ENCODE peak calls at places on chromosomes 1 and 21, in nine cellular contexts. One of them, this sample, is unnamed.

GRCh38 chr1:154442006-154442740 is 37.0 kb downstream of the IL6R start:
- DNase-seq in ascending aorta: no peak
- DNase-seq in CD8-positive, alpha-beta memory T cell: no peak
- DNase-seq in BE2C: no peak
- DNase-seq in CD4-positive, CD25-positive, alpha-beta regulatory T cell: no peak
- DNase-seq in CD8-positive, alpha-beta T cell: no peak
- DNase-seq in GM23338: peak; percentile 54
- DNase-seq in thyroid gland: no peak
- DNase-seq in effector memory CD4-positive, alpha-beta T cell: no peak
- DNase-seq in this sample: no peak

GRCh38 chr21:45588086-45588825 is 46.0 kb upstream of the SLC19A1 start:
- DNase-seq in ascending aorta: no peak
- DNase-seq in CD8-positive, alpha-beta memory T cell: no peak
- DNase-seq in BE2C: no peak
- DNase-seq in CD4-positive, CD25-positive, alpha-beta regulatory T cell: no peak
- DNase-seq in CD8-positive, alpha-beta T cell: no peak
- DNase-seq in GM23338: no peak
- DNase-seq in thyroid gland: no peak
- DNase-seq in effector memory CD4-positive, alpha-beta T cell: no peak
- DNase-seq in this sample: no peak

GRCh38 chr21:45596704-45597318 is 46.7 kb upstream of the PCBP3 start:
- DNase-seq in ascending aorta: no peak
- DNase-seq in CD8-positive, alpha-beta memory T cell: peak; percentile 77
- DNase-seq in BE2C: peak; percentile 88
- DNase-seq in CD4-positive, CD25-positive, alpha-beta regulatory T cell: peak; percentile 80
- DNase-seq in CD8-positive, alpha-beta T cell: peak; percentile 89
- DNase-seq in GM23338: peak; percentile 91
- DNase-seq in thyroid gland: peak; percentile 84
- DNase-seq in effector memory CD4-positive, alpha-beta T cell: peak; percentile 74
- DNase-seq in this sample: no peak

GRCh38 chr1:181101581-181102226 is 13.2 kb downstream of the IER5 start:
- DNase-seq in ascending aorta: no peak
- DNase-seq in CD8-positive, alpha-beta memory T cell: no peak
- DNase-seq in BE2C: no peak
- DNase-seq in CD4-positive, CD25-positive, alpha-beta regulatory T cell: no peak
- DNase-seq in CD8-positive, alpha-beta T cell: no peak
- DNase-seq in GM23338: peak; percentile 93
- DNase-seq in thyroid gland: no peak
- DNase-seq in effector memory CD4-positive, alpha-beta T cell: no peak
- DNase-seq in this sample: no peak

GRCh38 chr1:151193856-151194255 is 3.9 kb upstream of the VPS72 start:
- DNase-seq in ascending aorta: no peak
- DNase-seq in CD8-positive, alpha-beta memory T cell: no peak
- DNase-seq in BE2C: no peak
- DNase-seq in CD4-positive, CD25-positive, alpha-beta regulatory T cell: no peak
- DNase-seq in CD8-positive, alpha-beta T cell: no peak
- DNase-seq in GM23338: no peak
- DNase-seq in thyroid gland: no peak
- DNase-seq in effector memory CD4-positive, alpha-beta T cell: no peak
- DNase-seq in this sample: no peak

GRCh38 chr1:109300650-109301151 is 6.1 kb downstream of the MYBPHL start:
- DNase-seq in ascending aorta: no peak
- DNase-seq in CD8-positive, alpha-beta memory T cell: no peak
- DNase-seq in BE2C: no peak
- DNase-seq in CD4-positive, CD25-positive, alpha-beta regulatory T cell: no peak
- DNase-seq in CD8-positive, alpha-beta T cell: no peak
- DNase-seq in GM23338: no peak
- DNase-seq in thyroid gland: no peak
- DNase-seq in effector memory CD4-positive, alpha-beta T cell: no peak
- DNase-seq in this sample: no peak

GRCh38 chr1:150626150-150626549 is 3.3 kb downstream of the ENSA start:
- DNase-seq in ascending aorta: no peak
- DNase-seq in CD8-positive, alpha-beta memory T cell: no peak
- DNase-seq in BE2C: no peak
- DNase-seq in CD4-positive, CD25-positive, alpha-beta regulatory T cell: no peak
- DNase-seq in CD8-positive, alpha-beta T cell: no peak
- DNase-seq in GM23338: no peak
- DNase-seq in thyroid gland: no peak
- DNase-seq in effector memory CD4-positive, alpha-beta T cell: no peak
- DNase-seq in this sample: no peak

GRCh38 chr1:98084188-98084587 is 163.4 kb upstream of the DPYD start:
- DNase-seq in ascending aorta: no peak
- DNase-seq in CD8-positive, alpha-beta memory T cell: no peak
- DNase-seq in BE2C: no peak
- DNase-seq in CD4-positive, CD25-positive, alpha-beta regulatory T cell: no peak
- DNase-seq in CD8-positive, alpha-beta T cell: no peak
- DNase-seq in GM23338: no peak
- DNase-seq in thyroid gland: no peak
- DNase-seq in effector memory CD4-positive, alpha-beta T cell: no peak
- DNase-seq in this sample: no peak

GRCh38 chr1:183403386-183403957 is 14.7 kb downstream of the NMNAT2 start:
- DNase-seq in ascending aorta: no peak
- DNase-seq in CD8-positive, alpha-beta memory T cell: no peak
- DNase-seq in BE2C: no peak
- DNase-seq in CD4-positive, CD25-positive, alpha-beta regulatory T cell: no peak
- DNase-seq in CD8-positive, alpha-beta T cell: no peak
- DNase-seq in GM23338: peak; percentile 86
- DNase-seq in thyroid gland: no peak
- DNase-seq in effector memory CD4-positive, alpha-beta T cell: no peak
- DNase-seq in this sample: no peak

GRCh38 chr1:198764748-198765147 is 125.9 kb downstream of the PTPRC start:
- DNase-seq in ascending aorta: no peak
- DNase-seq in CD8-positive, alpha-beta memory T cell: no peak
- DNase-seq in BE2C: no peak
- DNase-seq in CD4-positive, CD25-positive, alpha-beta regulatory T cell: no peak
- DNase-seq in CD8-positive, alpha-beta T cell: no peak
- DNase-seq in GM23338: no peak
- DNase-seq in thyroid gland: no peak
- DNase-seq in effector memory CD4-positive, alpha-beta T cell: no peak
- DNase-seq in this sample: no peak

GRCh38 chr1:67747667-67748066 is 62.7 kb downstream of the GADD45A start:
- DNase-seq in ascending aorta: no peak
- DNase-seq in CD8-positive, alpha-beta memory T cell: no peak
- DNase-seq in BE2C: no peak
- DNase-seq in CD4-positive, CD25-positive, alpha-beta regulatory T cell: no peak
- DNase-seq in CD8-positive, alpha-beta T cell: no peak
- DNase-seq in GM23338: no peak
- DNase-seq in thyroid gland: no peak
- DNase-seq in effector memory CD4-positive, alpha-beta T cell: no peak
- DNase-seq in this sample: no peak

GRCh38 chr1:46749921-46750404 is 31.0 kb upstream of the EFCAB14 start:
- DNase-seq in ascending aorta: no peak
- DNase-seq in CD8-positive, alpha-beta memory T cell: no peak
- DNase-seq in BE2C: no peak
- DNase-seq in CD4-positive, CD25-positive, alpha-beta regulatory T cell: no peak
- DNase-seq in CD8-positive, alpha-beta T cell: no peak
- DNase-seq in GM23338: no peak
- DNase-seq in thyroid gland: peak; percentile 26
- DNase-seq in effector memory CD4-positive, alpha-beta T cell: no peak
- DNase-seq in this sample: no peak

GRCh38 chr1:232226197-232226681 is 403.7 kb downstream of the SIPA1L2 start:
- DNase-seq in ascending aorta: no peak
- DNase-seq in CD8-positive, alpha-beta memory T cell: no peak
- DNase-seq in BE2C: no peak
- DNase-seq in CD4-positive, CD25-positive, alpha-beta regulatory T cell: peak; percentile 44
- DNase-seq in CD8-positive, alpha-beta T cell: peak; percentile 58
- DNase-seq in GM23338: peak; percentile 80
- DNase-seq in thyroid gland: peak; percentile 37
- DNase-seq in effector memory CD4-positive, alpha-beta T cell: peak; percentile 8
- DNase-seq in this sample: no peak

GRCh38 chr1:93716974-93717373 is 35.3 kb upstream of the BCAR3 start:
- DNase-seq in ascending aorta: no peak
- DNase-seq in CD8-positive, alpha-beta memory T cell: no peak
- DNase-seq in BE2C: no peak
- DNase-seq in CD4-positive, CD25-positive, alpha-beta regulatory T cell: peak; percentile 18
- DNase-seq in CD8-positive, alpha-beta T cell: no peak
- DNase-seq in GM23338: no peak
- DNase-seq in thyroid gland: no peak
- DNase-seq in effector memory CD4-positive, alpha-beta T cell: no peak
- DNase-seq in this sample: no peak

GRCh38 chr1:20660363-20661234 is 570 bp downstream of the DDOST start:
- DNase-seq in ascending aorta: no peak
- DNase-seq in CD8-positive, alpha-beta memory T cell: no peak
- DNase-seq in BE2C: no peak
- DNase-seq in CD4-positive, CD25-positive, alpha-beta regulatory T cell: peak; percentile 33
- DNase-seq in CD8-positive, alpha-beta T cell: no peak
- DNase-seq in GM23338: no peak
- DNase-seq in thyroid gland: no peak
- DNase-seq in effector memory CD4-positive, alpha-beta T cell: peak; percentile 16
- DNase-seq in this sample: no peak

GRCh38 chr21:38181101-38181500 is 75.7 kb upstream of the KCNJ15 start:
- DNase-seq in ascending aorta: no peak
- DNase-seq in CD8-positive, alpha-beta memory T cell: no peak
- DNase-seq in BE2C: no peak
- DNase-seq in CD4-positive, CD25-positive, alpha-beta regulatory T cell: no peak
- DNase-seq in CD8-positive, alpha-beta T cell: no peak
- DNase-seq in GM23338: no peak
- DNase-seq in thyroid gland: no peak
- DNase-seq in effector memory CD4-positive, alpha-beta T cell: no peak
- DNase-seq in this sample: no peak

GRCh38 chr1:86788300-86789206 is 84.2 kb downstream of the SH3GLB1 start:
- DNase-seq in ascending aorta: peak; percentile 17
- DNase-seq in CD8-positive, alpha-beta memory T cell: no peak
- DNase-seq in BE2C: no peak
- DNase-seq in CD4-positive, CD25-positive, alpha-beta regulatory T cell: no peak
- DNase-seq in CD8-positive, alpha-beta T cell: no peak
- DNase-seq in GM23338: no peak
- DNase-seq in thyroid gland: peak; percentile 2
- DNase-seq in effector memory CD4-positive, alpha-beta T cell: no peak
- DNase-seq in this sample: no peak

GRCh38 chr1:239538244-239538988 is 152.0 kb downstream of the CHRM3 start:
- DNase-seq in ascending aorta: no peak
- DNase-seq in CD8-positive, alpha-beta memory T cell: no peak
- DNase-seq in BE2C: no peak
- DNase-seq in CD4-positive, CD25-positive, alpha-beta regulatory T cell: no peak
- DNase-seq in CD8-positive, alpha-beta T cell: no peak
- DNase-seq in GM23338: no peak
- DNase-seq in thyroid gland: no peak
- DNase-seq in effector memory CD4-positive, alpha-beta T cell: no peak
- DNase-seq in this sample: no peak

DNA sequence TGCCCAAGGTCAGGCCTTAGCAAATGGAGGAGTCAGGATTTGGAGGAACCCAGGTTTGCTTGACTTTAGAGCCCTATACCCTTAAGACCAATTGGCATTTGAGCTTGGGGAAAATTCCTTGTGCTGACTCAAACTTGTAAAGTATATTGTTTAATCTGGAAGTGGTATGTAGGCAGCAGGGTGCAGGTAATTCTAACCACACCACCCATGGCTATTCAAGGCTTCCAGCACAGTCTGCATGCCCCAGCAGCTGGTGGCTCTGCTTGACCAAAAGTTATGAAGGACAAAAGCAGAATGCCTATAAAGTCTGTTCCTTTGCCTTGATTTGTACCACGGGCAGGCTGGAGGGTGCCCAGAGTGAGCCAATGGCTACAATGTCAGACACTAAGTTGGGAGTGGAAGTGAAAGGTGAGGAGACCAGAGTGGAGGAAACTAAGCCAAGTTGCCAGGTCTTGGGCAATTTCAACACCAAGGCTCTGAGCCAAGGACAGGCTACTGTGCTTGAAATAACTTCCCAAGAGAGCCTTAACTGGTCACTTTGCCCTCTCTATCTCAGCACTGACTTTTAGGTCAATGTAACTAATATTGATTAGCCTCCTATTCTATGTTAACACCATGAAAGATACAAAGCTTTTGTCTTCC is 4.7 kb upstream of the G0S2 start:
- DNase-seq in ascending aorta: no peak
- DNase-seq in CD8-positive, alpha-beta memory T cell: no peak
- DNase-seq in BE2C: no peak
- DNase-seq in CD4-positive, CD25-positive, alpha-beta regulatory T cell: no peak
- DNase-seq in CD8-positive, alpha-beta T cell: no peak
- DNase-seq in GM23338: no peak
- DNase-seq in thyroid gland: no peak
- DNase-seq in effector memory CD4-positive, alpha-beta T cell: no peak
- DNase-seq in this sample: no peak
- H3K27me3 ChIP-seq in ascending aorta: no peaks in the 10 kb centered on the region
- H3K27me3 ChIP-seq in CD8-positive, alpha-beta memory T cell: peaks cover 9% of the 10 kb centered on the region
- H3K27me3 ChIP-seq in BE2C: peaks cover 53% of the 10 kb centered on the region
- H3K27me3 ChIP-seq in CD4-positive, CD25-positive, alpha-beta regulatory T cell: peaks cover 21% of the 10 kb centered on the region
- H3K27me3 ChIP-seq in CD8-positive, alpha-beta T cell: peaks cover 9% of the 10 kb centered on the region
- H3K27me3 ChIP-seq in GM23338: peaks cover 35% of the 10 kb centered on the region
- H3K27me3 ChIP-seq in thyroid gland: no peaks in the 10 kb centered on the region
- H3K27me3 ChIP-seq in effector memory CD4-positive, alpha-beta T cell: no peaks in the 10 kb centered on the region
- H3K27me3 ChIP-seq in this sample: no peaks in the 10 kb centered on the region

GRCh38 chr1:112505400-112505785 is 3.4 kb upstream of the WNT2B start:
- DNase-seq in ascending aorta: no peak
- DNase-seq in CD8-positive, alpha-beta memory T cell: no peak
- DNase-seq in BE2C: no peak
- DNase-seq in CD4-positive, CD25-positive, alpha-beta regulatory T cell: no peak
- DNase-seq in CD8-positive, alpha-beta T cell: no peak
- DNase-seq in GM23338: no peak
- DNase-seq in thyroid gland: no peak
- DNase-seq in effector memory CD4-positive, alpha-beta T cell: no peak
- DNase-seq in this sample: no peak
- H3K27me3 ChIP-seq in ascending aorta: no peaks in the 10 kb centered on the region
- H3K27me3 ChIP-seq in CD8-positive, alpha-beta memory T cell: peaks cover 56% of the 10 kb centered on the region
- H3K27me3 ChIP-seq in BE2C: peaks cover 57% of the 10 kb centered on the region
- H3K27me3 ChIP-seq in CD4-positive, CD25-positive, alpha-beta regulatory T cell: peaks cover 29% of the 10 kb centered on the region
- H3K27me3 ChIP-seq in CD8-positive, alpha-beta T cell: peaks cover 20% of the 10 kb centered on the region
- H3K27me3 ChIP-seq in GM23338: peaks cover 99% of the 10 kb centered on the region
- H3K27me3 ChIP-seq in thyroid gland: peaks cover 6% of the 10 kb centered on the region
- H3K27me3 ChIP-seq in effector memory CD4-positive, alpha-beta T cell: peaks cover 18% of the 10 kb centered on the region
- H3K27me3 ChIP-seq in this sample: no peaks in the 10 kb centered on the region

GRCh38 chr21:33064623-33064996 is 5.3 kb upstream of the OLIG1 start:
- DNase-seq in ascending aorta: no peak
- DNase-seq in CD8-positive, alpha-beta memory T cell: no peak
- DNase-seq in BE2C: no peak
- DNase-seq in CD4-positive, CD25-positive, alpha-beta regulatory T cell: no peak
- DNase-seq in CD8-positive, alpha-beta T cell: no peak
- DNase-seq in GM23338: peak; percentile 75
- DNase-seq in thyroid gland: no peak
- DNase-seq in effector memory CD4-positive, alpha-beta T cell: no peak
- DNase-seq in this sample: no peak
- H3K27me3 ChIP-seq in ascending aorta: peaks cover 2% of the 10 kb centered on the region
- H3K27me3 ChIP-seq in CD8-positive, alpha-beta memory T cell: peaks cover 18% of the 10 kb centered on the region
- H3K27me3 ChIP-seq in BE2C: peaks cover 70% of the 10 kb centered on the region
- H3K27me3 ChIP-seq in CD4-positive, CD25-positive, alpha-beta regulatory T cell: peaks cover 34% of the 10 kb centered on the region
- H3K27me3 ChIP-seq in CD8-positive, alpha-beta T cell: peaks cover 4% of the 10 kb centered on the region
- H3K27me3 ChIP-seq in GM23338: peaks cover 65% of the 10 kb centered on the region
- H3K27me3 ChIP-seq in thyroid gland: peaks cover 8% of the 10 kb centered on the region
- H3K27me3 ChIP-seq in effector memory CD4-positive, alpha-beta T cell: peaks cover 13% of the 10 kb centered on the region
- H3K27me3 ChIP-seq in this sample: peaks cover 6% of the 10 kb centered on the region

DNA sequence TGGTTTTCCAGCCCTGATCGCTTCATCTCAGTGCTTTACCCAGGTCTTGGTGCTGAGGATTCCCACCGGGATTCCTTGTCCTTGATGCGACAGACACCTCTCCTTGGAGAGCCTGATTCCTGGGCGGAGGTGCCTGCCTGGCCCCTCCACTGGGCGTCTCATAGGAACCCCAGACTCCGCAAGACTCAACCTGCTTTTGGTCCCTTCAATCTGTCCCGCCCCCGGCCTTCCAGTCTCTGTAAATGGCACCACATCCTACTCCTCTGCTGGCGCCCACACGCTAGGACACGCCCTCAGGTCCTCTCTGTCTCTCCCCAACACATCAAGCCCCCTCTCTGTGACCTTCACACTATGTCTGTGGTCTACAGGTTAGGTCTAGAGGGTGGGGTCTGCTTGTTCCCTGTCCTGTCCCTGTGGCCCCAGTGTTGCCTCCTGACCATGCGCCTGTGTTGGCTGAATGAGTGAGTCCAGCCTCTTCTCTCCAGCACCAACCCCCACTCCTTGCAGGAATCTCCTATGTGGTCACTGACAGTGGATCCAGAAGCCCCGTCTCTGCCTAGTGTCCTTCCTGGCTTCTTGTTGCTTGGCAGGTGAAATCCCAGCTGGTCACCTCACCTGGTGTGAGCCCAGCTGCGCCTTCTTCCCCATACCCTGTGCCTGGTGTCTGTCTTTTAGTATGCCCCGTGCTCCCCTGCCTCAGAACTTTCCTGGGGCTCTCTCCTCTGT is 119.7 kb upstream of the C1orf174 start:
- DNase-seq in ascending aorta: no peak
- DNase-seq in CD8-positive, alpha-beta memory T cell: no peak
- DNase-seq in BE2C: no peak
- DNase-seq in CD4-positive, CD25-positive, alpha-beta regulatory T cell: no peak
- DNase-seq in CD8-positive, alpha-beta T cell: peak; percentile 25
- DNase-seq in GM23338: no peak
- DNase-seq in thyroid gland: no peak
- DNase-seq in effector memory CD4-positive, alpha-beta T cell: no peak
- DNase-seq in this sample: peak; percentile 44
- H3K27me3 ChIP-seq in ascending aorta: no peaks in the 10 kb centered on the region
- H3K27me3 ChIP-seq in CD8-positive, alpha-beta memory T cell: no peaks in the 10 kb centered on the region
- H3K27me3 ChIP-seq in BE2C: no peaks in the 10 kb centered on the region
- H3K27me3 ChIP-seq in CD4-positive, CD25-positive, alpha-beta regulatory T cell: no peaks in the 10 kb centered on the region
- H3K27me3 ChIP-seq in CD8-positive, alpha-beta T cell: no peaks in the 10 kb centered on the region
- H3K27me3 ChIP-seq in GM23338: no peaks in the 10 kb centered on the region
- H3K27me3 ChIP-seq in thyroid gland: no peaks in the 10 kb centered on the region
- H3K27me3 ChIP-seq in effector memory CD4-positive, alpha-beta T cell: no peaks in the 10 kb centered on the region
- H3K27me3 ChIP-seq in this sample: no peaks in the 10 kb centered on the region